ENCODE peak calls at places on chromosomes 2 and 18, in eight cellular contexts. R is gastrocnemius medialis; E is heart left ventricle; N is mesendoderm; B is BE2C; W is suprapubic skin; T is neuronal stem cell; Z is effector memory CD4-positive, alpha-beta T cell. J is an unnamed sample.

GRCh38 chr18:8806105-8806797 is 100.9 kb downstream of the MTCL1 start:
- DNase-seq in T (no peak), W (no peak), E (no peak), Z (no peak), R (no peak), B (no peak), N (no peak), J (no peak)

GRCh38 chr2:127448526-127448925 is 30.3 kb downstream of the PROC start:
- DNase-seq in N (no peak), R (no peak), T (no peak), B (no peak), E (no peak), W (no peak), Z (no peak), J (no peak)

GRCh38 chr18:24427484-24427883 is 1.0 kb downstream of the IMPACT start:
- DNase-seq in B (no peak), N (peak; percentile 46), R (no peak), E (no peak), T (no peak), Z (no peak), W (no peak), J (no peak)

GRCh38 chr2:198016244-198016643 is 211.9 kb downstream of the PLCL1 start:
- DNase-seq in T (no peak), Z (no peak), B (no peak), E (no peak), W (no peak), N (no peak), R (no peak), J (no peak)

GRCh38 chr18:79598046-79598884 is 81.3 kb upstream of the CTDP1 start:
- DNase-seq in Z (no peak), B (peak; percentile 0), T (no peak), R (no peak), W (peak; percentile 52), N (no peak), E (peak; percentile 13), J (no peak)

GRCh38 chr2:96083064-96083889 is 33.1 kb downstream of the ADRA2B start:
- DNase-seq in N (no peak), B (no peak), W (no peak), T (no peak), E (peak; percentile 57), R (no peak), Z (no peak), J (no peak)

GRCh38 chr18:3236470-3236869 is 11.1 kb upstream of the MYL12A start:
- DNase-seq in N (peak; percentile 56), W (no peak), B (no peak), R (no peak), T (no peak), Z (no peak), E (no peak), J (no peak)

GRCh38 chr2:12168354-12169059 is 422.1 kb downstream of the LPIN1 start:
- DNase-seq in W (no peak), R (no peak), N (no peak), Z (no peak), E (no peak), B (no peak), T (no peak), J (no peak)

GRCh38 chr2:48519608-48520007 is 10.3 kb upstream of the STON1 start:
- DNase-seq in W (no peak), T (no peak), B (no peak), N (no peak), E (no peak), Z (no peak), R (no peak), J (no peak)

DNA sequence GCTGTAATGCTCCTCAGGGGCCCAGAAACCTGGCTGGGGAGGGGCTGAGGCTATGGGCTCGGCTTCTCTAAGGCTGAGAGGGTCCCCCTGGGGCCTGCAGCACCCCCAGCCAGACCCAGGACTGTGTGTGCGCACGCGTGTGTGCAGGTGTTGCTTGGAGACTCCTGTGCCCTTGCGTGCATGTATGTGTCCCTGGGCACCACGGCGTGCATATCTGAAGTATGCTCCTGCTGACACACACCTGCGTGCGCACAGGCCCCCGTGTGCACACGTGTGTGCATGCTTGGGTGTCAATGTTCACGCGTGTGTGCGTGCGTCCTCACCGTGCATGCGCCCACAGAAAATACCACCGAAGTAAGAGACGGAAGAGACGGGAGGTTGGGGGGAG is 14.9 kb upstream of the ECEL1 start:
- DNase-seq in N (no peak), E (no peak), T (no peak), R (no peak), B (no peak), Z (no peak), W (no peak), J (peak; percentile 44)
- H3K27me3 ChIP-seq in N (peaks cover 10% of the 10 kb centered on the region), E (peaks cover 17% of the 10 kb centered on the region), T (peaks cover 11% of the 10 kb centered on the region), R (no peaks in the 10 kb centered on the region), B (no peaks in the 10 kb centered on the region), Z (peaks cover 15% of the 10 kb centered on the region), W (peaks cover 71% of the 10 kb centered on the region), J (peaks cover 7% of the 10 kb centered on the region)

GRCh38 chr18:659597-659996 is 2.1 kb downstream of the TYMS start:
- DNase-seq in R (no peak), T (no peak), E (no peak), B (no peak), Z (no peak), N (no peak), W (no peak), J (no peak)
- H3K27me3 ChIP-seq in R (peaks cover 18% of the 10 kb centered on the region), T (no peaks in the 10 kb centered on the region), E (no peaks in the 10 kb centered on the region), B (no peaks in the 10 kb centered on the region), Z (no peaks in the 10 kb centered on the region), N (no peaks in the 10 kb centered on the region), W (peaks cover 5% of the 10 kb centered on the region), J (peaks cover 5% of the 10 kb centered on the region)

GRCh38 chr2:143891879-143892308 is 628.0 kb downstream of the ZEB2 start:
- DNase-seq in N (peak; percentile 32), Z (no peak), B (no peak), R (no peak), T (peak; percentile 39), E (no peak), W (no peak), J (no peak)
- H3K27me3 ChIP-seq in N (no peaks in the 10 kb centered on the region), Z (no peaks in the 10 kb centered on the region), B (no peaks in the 10 kb centered on the region), R (no peaks in the 10 kb centered on the region), T (no peaks in the 10 kb centered on the region), E (no peaks in the 10 kb centered on the region), W (no peaks in the 10 kb centered on the region), J (peaks cover 4% of the 10 kb centered on the region)

GRCh38 chr2:174339971-174340399 is 5.2 kb downstream of the SP9 start:
- DNase-seq in E (no peak), Z (no peak), T (peak; percentile 60), B (no peak), N (peak; percentile 54), W (peak; percentile 66), R (no peak), J (no peak)

GRCh38 chr2:174342600-174343342 is 8.0 kb downstream of the SP9 start:
- DNase-seq in E (no peak), R (no peak), W (no peak), Z (no peak), T (peak; percentile 38), B (no peak), N (peak; percentile 45), J (peak; percentile 40)

GRCh38 chr2:174341995-174342571 is 7.3 kb downstream of the SP9 start:
- DNase-seq in R (no peak), W (no peak), E (no peak), Z (no peak), B (no peak), N (peak; percentile 26), T (peak; percentile 24), J (no peak)

GRCh38 chr2:174340400-174341300 is 5.9 kb downstream of the SP9 start:
- DNase-seq in B (no peak), E (no peak), N (peak; percentile 57), T (peak; percentile 58), R (no peak), Z (no peak), W (peak; percentile 64), J (peak; percentile 31)

DNA sequence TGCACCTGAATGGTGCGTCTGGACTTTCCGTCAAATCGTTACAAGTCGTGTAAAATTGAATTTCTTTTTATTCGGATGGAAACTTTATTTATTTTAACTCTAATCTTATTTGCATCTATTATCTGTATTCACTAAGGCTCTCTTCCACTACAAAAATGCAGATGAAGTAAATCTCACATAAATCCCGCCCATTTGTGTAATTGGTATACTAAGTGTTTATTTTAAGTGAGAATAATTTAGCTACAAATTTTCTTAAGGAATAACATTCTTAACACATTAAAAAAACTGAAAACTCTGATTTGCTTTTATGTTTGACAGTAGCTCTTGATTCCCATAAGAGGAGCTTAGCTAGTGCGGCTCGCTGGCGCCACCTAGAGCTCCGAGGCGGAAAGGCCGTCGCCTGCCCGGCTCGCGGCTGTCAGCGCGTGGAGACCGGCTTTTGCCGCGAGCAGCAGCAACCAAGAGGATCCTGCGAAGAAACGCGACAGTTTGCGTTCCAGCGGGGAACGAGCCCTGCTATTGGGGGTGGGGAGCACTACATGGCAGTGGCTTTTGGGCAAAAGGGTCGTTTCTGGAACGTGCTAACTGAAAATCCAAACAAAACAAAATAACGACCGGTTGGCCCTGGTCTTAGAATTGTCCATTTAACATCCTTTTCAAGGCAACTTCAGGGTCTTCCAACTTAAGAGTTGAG is 6.7 kb downstream of the SP9 start:
- DNase-seq in W (peak; percentile 88), N (peak; percentile 90), T (peak; percentile 85), Z (peak; percentile 75), E (peak; percentile 89), R (peak; percentile 67), B (peak; percentile 73), J (peak; percentile 78)
- H3K27me3 ChIP-seq in W (peaks cover 82% of the 10 kb centered on the region), N (peaks cover 11% of the 10 kb centered on the region), T (peaks cover 28% of the 10 kb centered on the region), Z (peaks cover 84% of the 10 kb centered on the region), E (peaks cover 93% of the 10 kb centered on the region), R (peaks cover 70% of the 10 kb centered on the region), B (peaks cover 83% of the 10 kb centered on the region), J (peaks cover 64% of the 10 kb centered on the region)

GRCh38 chr2:26855516-26855915 is 7.6 kb downstream of the DPYSL5 start:
- DNase-seq in E (no peak), N (no peak), B (no peak), R (no peak), W (no peak), T (peak; percentile 56), Z (no peak), J (no peak)
- H3K27me3 ChIP-seq in E (peaks cover 27% of the 10 kb centered on the region), N (peaks cover 12% of the 10 kb centered on the region), B (no peaks in the 10 kb centered on the region), R (peaks cover 1% of the 10 kb centered on the region), W (peaks cover 66% of the 10 kb centered on the region), T (no peaks in the 10 kb centered on the region), Z (peaks cover 4% of the 10 kb centered on the region), J (no peaks in the 10 kb centered on the region)

GRCh38 chr2:132669854-132670103 is 226 bp downstream of the LYPD1 start:
- DNase-seq in N (no peak), T (peak; percentile 44), W (no peak), E (no peak), Z (no peak), R (no peak), B (no peak), J (no peak)
- H3K27me3 ChIP-seq in N (no peaks in the 10 kb centered on the region), T (no peaks in the 10 kb centered on the region), W (peaks cover 43% of the 10 kb centered on the region), E (peaks cover 56% of the 10 kb centered on the region), Z (no peaks in the 10 kb centered on the region), R (peaks cover 28% of the 10 kb centered on the region), B (peaks cover 31% of the 10 kb centered on the region), J (no peaks in the 10 kb centered on the region)

GRCh38 chr2:217279130-217279529 is 419.3 kb upstream of the TNP1 start:
- DNase-seq in Z (no peak), R (no peak), W (no peak), E (no peak), N (no peak), B (no peak), T (no peak), J (no peak)
- H3K27me3 ChIP-seq in Z (no peaks in the 10 kb centered on the region), R (no peaks in the 10 kb centered on the region), W (peaks cover 2% of the 10 kb centered on the region), E (no peaks in the 10 kb centered on the region), N (peaks cover 3% of the 10 kb centered on the region), B (no peaks in the 10 kb centered on the region), T (no peaks in the 10 kb centered on the region), J (no peaks in the 10 kb centered on the region)